ENCODE peak calls at places on chromosomes 3 and 15, in eight cellular contexts. One of them, this sample, is unnamed.

GRCh38 chr15:98150531-98150930 is 190.0 kb downstream of the ARRDC4 start:
- DNase-seq in H9: no peak
- DNase-seq in thyroid gland: no peak
- DNase-seq in mammary epithelial cell: no peak
- DNase-seq in hepatocyte: no peak
- DNase-seq in GM12878: no peak
- DNase-seq in GM23338: no peak
- DNase-seq in IMR-90: no peak
- DNase-seq in this sample: no peak

GRCh38 chr3:59535791-59536221 is 486.0 kb upstream of the CFAP20DC start:
- DNase-seq in hepatocyte: no peak
- DNase-seq in GM23338: no peak
- DNase-seq in mammary epithelial cell: peak
- DNase-seq in IMR-90: peak
- DNase-seq in GM12878: no peak
- DNase-seq in H9: no peak
- DNase-seq in thyroid gland: no peak
- DNase-seq in this sample: no peak

GRCh38 chr3:144843099-144843498 is 871.5 kb downstream of the DIPK2A start:
- DNase-seq in IMR-90: no peak
- DNase-seq in GM12878: no peak
- DNase-seq in thyroid gland: no peak
- DNase-seq in hepatocyte: no peak
- DNase-seq in GM23338: peak
- DNase-seq in mammary epithelial cell: no peak
- DNase-seq in H9: no peak
- DNase-seq in this sample: no peak

GRCh38 chr3:12907296-12907695 is 65.9 kb upstream of the RPL32 start:
- DNase-seq in IMR-90: no peak
- DNase-seq in hepatocyte: no peak
- DNase-seq in mammary epithelial cell: no peak
- DNase-seq in GM12878: no peak
- DNase-seq in GM23338: no peak
- DNase-seq in thyroid gland: no peak
- DNase-seq in H9: no peak
- DNase-seq in this sample: no peak

GRCh38 chr3:27535809-27536392 is 51.7 kb upstream of the SLC4A7 start:
- DNase-seq in thyroid gland: no peak
- DNase-seq in GM12878: no peak
- DNase-seq in GM23338: no peak
- DNase-seq in mammary epithelial cell: peak
- DNase-seq in H9: no peak
- DNase-seq in IMR-90: peak
- DNase-seq in hepatocyte: no peak
- DNase-seq in this sample: peak

GRCh38 chr3:150723946-150724345 is 20.2 kb upstream of the ERICH6 start:
- DNase-seq in mammary epithelial cell: no peak
- DNase-seq in hepatocyte: no peak
- DNase-seq in GM23338: no peak
- DNase-seq in IMR-90: no peak
- DNase-seq in thyroid gland: no peak
- DNase-seq in H9: no peak
- DNase-seq in GM12878: no peak
- DNase-seq in this sample: no peak

GRCh38 chr3:187186801-187187421 is 10.4 kb upstream of the RTP1 start:
- DNase-seq in GM12878: no peak
- DNase-seq in mammary epithelial cell: peak
- DNase-seq in IMR-90: peak
- DNase-seq in H9: peak
- DNase-seq in thyroid gland: peak
- DNase-seq in hepatocyte: peak
- DNase-seq in GM23338: no peak
- DNase-seq in this sample: peak

GRCh38 chr3:140954576-140954975 is 12.9 kb downstream of the SLC25A36 start:
- DNase-seq in mammary epithelial cell: no peak
- DNase-seq in H9: no peak
- DNase-seq in GM23338: no peak
- DNase-seq in thyroid gland: no peak
- DNase-seq in IMR-90: no peak
- DNase-seq in hepatocyte: no peak
- DNase-seq in GM12878: no peak
- DNase-seq in this sample: no peak

GRCh38 chr3:73255609-73256029 is 194.2 kb downstream of the EBLN2 start:
- DNase-seq in thyroid gland: no peak
- DNase-seq in mammary epithelial cell: peak
- DNase-seq in hepatocyte: peak
- DNase-seq in GM23338: no peak
- DNase-seq in H9: no peak
- DNase-seq in IMR-90: peak
- DNase-seq in GM12878: no peak
- DNase-seq in this sample: peak

GRCh38 chr3:69499899-69500316 is 114.0 kb upstream of the FRMD4B start:
- DNase-seq in H9: no peak
- DNase-seq in mammary epithelial cell: no peak
- DNase-seq in thyroid gland: peak
- DNase-seq in GM12878: no peak
- DNase-seq in hepatocyte: no peak
- DNase-seq in IMR-90: no peak
- DNase-seq in GM23338: no peak
- DNase-seq in this sample: no peak

GRCh38 chr15:99126195-99126594 is 21.3 kb downstream of the SYNM start:
- DNase-seq in hepatocyte: no peak
- DNase-seq in GM23338: no peak
- DNase-seq in H9: no peak
- DNase-seq in mammary epithelial cell: no peak
- DNase-seq in thyroid gland: peak
- DNase-seq in GM12878: no peak
- DNase-seq in IMR-90: no peak
- DNase-seq in this sample: no peak

GRCh38 chr15:81291916-81292424 is 32.0 kb downstream of the STARD5 start:
- DNase-seq in H9: no peak
- DNase-seq in thyroid gland: no peak
- DNase-seq in IMR-90: no peak
- DNase-seq in hepatocyte: no peak
- DNase-seq in GM12878: no peak
- DNase-seq in mammary epithelial cell: no peak
- DNase-seq in GM23338: no peak
- DNase-seq in this sample: no peak

GRCh38 chr3:165622356-165622755 is 214.9 kb downstream of the BCHE start:
- DNase-seq in GM12878: no peak
- DNase-seq in GM23338: no peak
- DNase-seq in thyroid gland: no peak
- DNase-seq in H9: no peak
- DNase-seq in mammary epithelial cell: no peak
- DNase-seq in IMR-90: no peak
- DNase-seq in hepatocyte: no peak
- DNase-seq in this sample: no peak
- TF ChIP-seq CTCF in GM12878: peak
- TF ChIP-seq CTCF in GM23338: peak
- TF ChIP-seq CTCF in thyroid gland: no peak
- TF ChIP-seq CTCF in H9: peak
- TF ChIP-seq CTCF in mammary epithelial cell: no peak
- TF ChIP-seq CTCF in IMR-90: no peak
- TF ChIP-seq CTCF in hepatocyte: no peak
- TF ChIP-seq CTCF in this sample: no peak

GRCh38 chr15:51076142-51076897 is 18.4 kb downstream of the TNFAIP8L3 start:
- DNase-seq in hepatocyte: no peak
- DNase-seq in GM23338: no peak
- DNase-seq in IMR-90: no peak
- DNase-seq in thyroid gland: no peak
- DNase-seq in H9: no peak
- DNase-seq in mammary epithelial cell: no peak
- DNase-seq in GM12878: no peak
- DNase-seq in this sample: no peak
- H3K27ac ChIP-seq in hepatocyte: no peak
- H3K27ac ChIP-seq in GM23338: no peak
- H3K27ac ChIP-seq in IMR-90: no peak
- H3K27ac ChIP-seq in thyroid gland: no peak
- H3K27ac ChIP-seq in H9: no peak
- H3K27ac ChIP-seq in mammary epithelial cell: no peak
- H3K27ac ChIP-seq in GM12878: no peak
- H3K27ac ChIP-seq in this sample: no peak

GRCh38 chr3:161859057-161859456 is 362.4 kb downstream of the OTOL1 start:
- DNase-seq in IMR-90: no peak
- DNase-seq in hepatocyte: no peak
- DNase-seq in GM23338: no peak
- DNase-seq in GM12878: no peak
- DNase-seq in H9: no peak
- DNase-seq in mammary epithelial cell: no peak
- DNase-seq in thyroid gland: no peak
- DNase-seq in this sample: no peak

GRCh38 chr3:161851941-161852566 is 355.4 kb downstream of the OTOL1 start:
- DNase-seq in hepatocyte: peak
- DNase-seq in thyroid gland: peak
- DNase-seq in GM12878: peak
- DNase-seq in mammary epithelial cell: peak
- DNase-seq in H9: peak
- DNase-seq in IMR-90: peak
- DNase-seq in GM23338: peak
- DNase-seq in this sample: peak

GRCh38 chr3:161852744-161853143 is 356.1 kb downstream of the OTOL1 start:
- DNase-seq in GM23338: no peak
- DNase-seq in mammary epithelial cell: no peak
- DNase-seq in GM12878: no peak
- DNase-seq in H9: no peak
- DNase-seq in thyroid gland: no peak
- DNase-seq in IMR-90: no peak
- DNase-seq in hepatocyte: peak
- DNase-seq in this sample: no peak

GRCh38 chr3:161859870-161860450 is 363.4 kb downstream of the OTOL1 start:
- DNase-seq in IMR-90: no peak
- DNase-seq in mammary epithelial cell: no peak
- DNase-seq in thyroid gland: no peak
- DNase-seq in GM12878: no peak
- DNase-seq in GM23338: peak
- DNase-seq in hepatocyte: no peak
- DNase-seq in H9: no peak
- DNase-seq in this sample: no peak

GRCh38 chr3:161854232-161854771 is 357.7 kb downstream of the OTOL1 start:
- DNase-seq in hepatocyte: peak
- DNase-seq in H9: peak
- DNase-seq in GM12878: no peak
- DNase-seq in GM23338: peak
- DNase-seq in mammary epithelial cell: peak
- DNase-seq in thyroid gland: no peak
- DNase-seq in IMR-90: peak
- DNase-seq in this sample: peak
- TF ChIP-seq CTCF in hepatocyte: peak
- TF ChIP-seq CTCF in H9: peak
- TF ChIP-seq CTCF in GM12878: peak
- TF ChIP-seq CTCF in GM23338: peak
- TF ChIP-seq CTCF in mammary epithelial cell: peak
- TF ChIP-seq CTCF in thyroid gland: no peak
- TF ChIP-seq CTCF in IMR-90: peak
- TF ChIP-seq CTCF in this sample: no peak

DNA sequence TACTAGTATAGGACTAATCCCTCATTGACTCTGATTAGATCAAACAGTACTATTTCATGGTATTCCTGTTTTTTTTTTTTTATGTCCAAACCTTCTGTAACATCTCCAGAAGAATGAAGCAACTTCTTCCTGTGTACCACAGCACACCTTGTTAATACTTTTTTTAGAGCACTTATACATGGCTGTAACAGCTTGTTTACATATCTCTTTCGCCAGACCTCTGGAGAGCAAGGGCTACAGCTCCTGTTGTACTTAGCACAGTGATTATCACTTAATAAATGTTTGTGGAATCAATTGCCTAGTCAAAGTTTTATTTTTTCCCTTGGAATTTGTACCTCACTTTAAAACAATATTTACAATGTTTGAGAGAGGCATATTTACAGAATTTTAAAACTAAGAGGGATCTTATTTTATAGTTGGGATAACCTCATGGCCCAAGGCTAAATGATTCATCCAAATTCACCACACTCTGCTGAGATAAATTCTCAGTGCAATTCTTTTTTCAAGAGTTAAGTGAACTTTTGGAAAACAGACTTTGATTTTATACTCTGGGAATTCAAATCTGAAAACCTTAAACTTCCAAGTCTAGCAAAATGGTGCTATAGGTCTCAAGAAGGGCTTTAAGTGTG is 9.1 kb upstream of the GATM start:
- DNase-seq in mammary epithelial cell: peak
- DNase-seq in GM23338: no peak
- DNase-seq in IMR-90: no peak
- DNase-seq in H9: no peak
- DNase-seq in thyroid gland: no peak
- DNase-seq in GM12878: no peak
- DNase-seq in hepatocyte: peak
- DNase-seq in this sample: peak
- H3K27ac ChIP-seq in mammary epithelial cell: no peak
- H3K27ac ChIP-seq in GM23338: no peak
- H3K27ac ChIP-seq in IMR-90: no peak
- H3K27ac ChIP-seq in H9: no peak
- H3K27ac ChIP-seq in thyroid gland: no peak
- H3K27ac ChIP-seq in GM12878: no peak
- H3K27ac ChIP-seq in hepatocyte: peak
- H3K27ac ChIP-seq in this sample: no peak

DNA sequence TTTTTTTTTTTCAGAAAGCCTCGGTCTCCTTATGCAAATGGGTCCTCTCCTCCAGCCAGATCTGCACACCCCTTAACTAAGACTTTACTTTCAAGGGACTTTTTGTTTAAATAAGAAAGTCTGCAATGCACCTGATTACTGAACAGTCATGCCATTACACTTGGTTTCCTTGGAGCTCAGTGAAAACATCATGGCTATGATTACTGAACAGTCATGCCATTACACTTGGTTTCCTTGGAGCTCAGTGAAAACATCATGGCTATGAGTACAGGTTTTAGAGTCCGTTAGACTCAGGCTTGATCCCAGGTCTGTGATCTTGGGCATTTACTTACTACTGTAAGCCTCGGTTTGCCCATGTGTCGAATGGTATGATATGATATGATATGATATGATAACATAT is 10.1 kb downstream of the ENTPD3 start:
- DNase-seq in H9: no peak
- DNase-seq in thyroid gland: no peak
- DNase-seq in hepatocyte: no peak
- DNase-seq in GM12878: no peak
- DNase-seq in mammary epithelial cell: no peak
- DNase-seq in IMR-90: no peak
- DNase-seq in GM23338: no peak
- DNase-seq in this sample: no peak
- TF ChIP-seq CTCF in H9: no peak
- TF ChIP-seq CTCF in thyroid gland: no peak
- TF ChIP-seq CTCF in hepatocyte: no peak
- TF ChIP-seq CTCF in GM12878: no peak
- TF ChIP-seq CTCF in mammary epithelial cell: no peak
- TF ChIP-seq CTCF in IMR-90: no peak
- TF ChIP-seq CTCF in GM23338: no peak
- TF ChIP-seq CTCF in this sample: no peak

GRCh38 chr15:57596978-57597377 is 5.3 kb downstream of the MYZAP start:
- DNase-seq in thyroid gland: no peak
- DNase-seq in IMR-90: no peak
- DNase-seq in mammary epithelial cell: peak
- DNase-seq in GM23338: no peak
- DNase-seq in hepatocyte: no peak
- DNase-seq in GM12878: no peak
- DNase-seq in H9: no peak
- DNase-seq in this sample: peak
- H3K27ac ChIP-seq in thyroid gland: no peak
- H3K27ac ChIP-seq in IMR-90: no peak
- H3K27ac ChIP-seq in mammary epithelial cell: no peak
- H3K27ac ChIP-seq in GM23338: no peak
- H3K27ac ChIP-seq in hepatocyte: peak
- H3K27ac ChIP-seq in GM12878: no peak
- H3K27ac ChIP-seq in H9: no peak
- H3K27ac ChIP-seq in this sample: peak

GRCh38 chr3:174862101-174862500 is 3.0 kb downstream of the NAALADL2 start:
- DNase-seq in H9: peak
- DNase-seq in IMR-90: no peak
- DNase-seq in mammary epithelial cell: peak
- DNase-seq in GM23338: peak
- DNase-seq in hepatocyte: peak
- DNase-seq in GM12878: no peak
- DNase-seq in thyroid gland: peak
- DNase-seq in this sample: peak
- TF ChIP-seq CTCF in H9: peak
- TF ChIP-seq CTCF in IMR-90: no peak
- TF ChIP-seq CTCF in mammary epithelial cell: peak
- TF ChIP-seq CTCF in GM23338: peak
- TF ChIP-seq CTCF in hepatocyte: peak
- TF ChIP-seq CTCF in GM12878: peak
- TF ChIP-seq CTCF in thyroid gland: peak
- TF ChIP-seq CTCF in this sample: peak